ENCODE peak calls at places on chromosomes 7 and 10, in five cellular contexts. C is IMR-90, K is mesendoderm, Z is H1, B is mesenchymal stem cell. W is an unnamed sample.

GRCh38 chr7:142308918-142309317 is 51.1 kb upstream of the PRSS58 start:
- DNase-seq in C (no peak), K (no peak), Z (no peak), B (no peak), W (no peak)

GRCh38 chr7:102425639-102426267 is 7.6 kb upstream of the ORAI2 start:
- DNase-seq in C (no peak), K (no peak), Z (no peak), B (no peak), W (no peak)

GRCh38 chr10:104309980-104310978 is 28.0 kb downstream of the ITPRIP start:
- DNase-seq in C (peak), K (no peak), Z (no peak), B (peak), W (no peak)

GRCh38 chr10:78313636-78314035 is 280.0 kb downstream of the RPS24 start:
- DNase-seq in C (no peak), K (no peak), Z (peak), B (no peak), W (no peak)

GRCh38 chr10:33304553-33304952 is 29.9 kb downstream of the NRP1 start:
- DNase-seq in C (no peak), K (no peak), Z (no peak), B (no peak), W (no peak)

GRCh38 chr7:123770378-123770777 is 21.6 kb upstream of the WASL start:
- DNase-seq in C (no peak), K (no peak), Z (no peak), B (peak), W (no peak)

GRCh38 chr10:129108994-129109393 is 358.0 kb upstream of the MGMT start:
- DNase-seq in C (no peak), K (no peak), Z (no peak), B (no peak), W (no peak)

GRCh38 chr7:151233111-151233701 is 923 bp downstream of the CHPF2 start:
- DNase-seq in C (peak), K (peak), Z (no peak), B (peak), W (no peak)

GRCh38 chr10:131056781-131057180 is 254.7 kb downstream of the TCERG1L start:
- DNase-seq in C (no peak), K (no peak), Z (no peak), B (no peak), W (no peak)

GRCh38 chr10:3482200-3482993 is 302.6 kb downstream of the KLF6 start:
- DNase-seq in C (peak), K (peak), Z (no peak), B (peak), W (peak)

GRCh38 chr7:2287742-2288141 is 26.5 kb downstream of the SNX8 start:
- DNase-seq in C (no peak), K (no peak), Z (no peak), B (no peak), W (no peak)

GRCh38 chr7:108630002-108630401 is 60.3 kb downstream of the DNAJB9 start:
- DNase-seq in C (peak), K (peak), Z (no peak), B (peak), W (no peak)

GRCh38 chr10:109996766-109997171 is 11.0 kb upstream of the ADD3 start:
- DNase-seq in C (no peak), K (no peak), Z (no peak), B (no peak), W (no peak)

GRCh38 chr10:114002422-114002821 is 41.2 kb upstream of the ADRB1 start:
- DNase-seq in C (no peak), K (peak), Z (no peak), B (no peak), W (no peak)

GRCh38 chr7:41203542-41203941 is 499.3 kb downstream of the INHBA start:
- DNase-seq in C (peak), K (no peak), Z (no peak), B (no peak), W (no peak)

GRCh38 chr7:25407053-25407452 is 178.8 kb upstream of the NPVF start:
- DNase-seq in C (no peak), K (no peak), Z (no peak), B (no peak), W (no peak)

GRCh38 chr7:82594665-82595064 is 151.1 kb upstream of the CACNA2D1 start:
- DNase-seq in C (no peak), K (peak), Z (no peak), B (peak), W (peak)

GRCh38 chr7:131166066-131166465 is 161.6 kb upstream of the MKLN1 start:
- DNase-seq in C (peak), K (no peak), Z (no peak), B (no peak), W (no peak)

GRCh38 chr10:4740471-4740870 is 85.5 kb upstream of the AKR1E2 start:
- DNase-seq in C (peak), K (peak), Z (no peak), B (peak), W (no peak)

GRCh38 chr7:158759245-158759614 is 54.6 kb upstream of the NCAPG2 start:
- DNase-seq in C (no peak), K (no peak), Z (peak), B (no peak), W (no peak)

GRCh38 chr10:99528256-99528866 is 4.4 kb upstream of the NKX2-3 start:
- DNase-seq in C (no peak), K (no peak), Z (no peak), B (peak), W (no peak)

GRCh38 chr7:158863611-158864506 is 7.5 kb downstream of the DYNC2I1 start:
- DNase-seq in C (peak), K (peak), Z (no peak), B (peak), W (no peak)

GRCh38 chr10:60735244-60735643 is 43.0 kb upstream of the CDK1 start:
- DNase-seq in C (no peak), K (peak), Z (no peak), B (no peak), W (no peak)

GRCh38 chr7:112052993-112053392 is 153.2 kb downstream of the DOCK4 start:
- DNase-seq in C (peak), K (no peak), Z (no peak), B (no peak), W (no peak)

GRCh38 chr7:18421297-18422004 is 74.1 kb upstream of the HDAC9 start:
- DNase-seq in C (no peak), K (no peak), Z (no peak), B (peak), W (peak)

GRCh38 chr7:69670701-69671100 is 72.4 kb downstream of the AUTS2 start:
- DNase-seq in C (no peak), K (no peak), Z (no peak), B (no peak), W (no peak)

GRCh38 chr10:76356557-76356956 is 925.1 kb downstream of the LRMDA start:
- DNase-seq in C (peak), K (no peak), Z (no peak), B (peak), W (no peak)
- H3K4me3 ChIP-seq in C (no peak), K (no peak), Z (no peak), B (no peak), W (no peak)

DNA sequence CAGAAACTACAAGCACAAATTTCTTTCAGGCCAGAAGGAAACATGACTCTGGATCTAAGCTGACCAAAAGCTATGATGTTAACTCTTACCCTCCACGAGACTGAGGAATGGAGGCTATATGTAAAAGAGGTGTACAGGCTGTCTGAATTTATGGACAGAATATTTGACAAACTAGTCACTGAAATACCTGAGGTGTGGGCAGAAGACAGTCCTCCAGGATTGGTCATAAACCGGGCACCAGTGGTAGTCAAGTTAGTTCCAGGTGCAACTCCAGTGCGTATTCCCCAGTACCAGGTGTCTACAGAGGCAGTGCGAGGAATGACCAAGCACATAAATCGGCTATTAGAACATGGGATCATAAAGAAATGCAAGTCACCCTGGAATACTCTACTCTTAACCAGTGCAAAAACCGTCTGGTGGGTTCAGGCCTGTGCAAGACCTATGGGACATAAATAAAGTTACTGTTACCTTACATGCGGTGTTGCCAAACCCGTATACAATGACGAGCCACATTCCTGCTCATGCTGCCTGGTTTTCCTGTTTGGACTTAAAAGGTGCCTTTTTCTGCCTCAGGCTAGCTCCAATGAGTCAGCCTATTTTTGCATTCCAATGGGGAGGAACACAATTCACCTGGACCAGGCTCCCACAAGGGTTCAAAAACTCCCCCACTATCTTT is 6.7 kb upstream of the CYREN start:
- DNase-seq in C (no peak), K (peak), Z (no peak), B (no peak), W (no peak)
- H2BK15ac ChIP-seq in C (no peak), K (no peak), Z (no peak), B (no peak), W (no peak)

GRCh38 chr7:37986780-37987380 is 66.4 kb downstream of the EPDR1 start:
- DNase-seq in C (no peak), K (peak), Z (no peak), B (no peak), W (no peak)
- H3K4me3 ChIP-seq in C (no peak), K (no peak), Z (no peak), B (no peak), W (no peak)

GRCh38 chr10:52965489-52965888 is 192.9 kb upstream of the MBL2 start:
- DNase-seq in C (no peak), K (no peak), Z (no peak), B (no peak), W (no peak)
- H2BK15ac ChIP-seq in C (no peak), K (no peak), Z (no peak), B (no peak), W (no peak)

GRCh38 chr7:105130048-105130447 is 116.0 kb downstream of the KMT2E start:
- DNase-seq in C (no peak), K (no peak), Z (no peak), B (no peak), W (no peak)
- H3K4me3 ChIP-seq in C (no peak), K (no peak), Z (no peak), B (no peak), W (no peak)

GRCh38 chr7:24307294-24307693 is 23.3 kb downstream of the NPY start:
- DNase-seq in C (no peak), K (no peak), Z (no peak), B (no peak), W (no peak)

GRCh38 chr7:24299192-24299591 is 15.2 kb downstream of the NPY start:
- DNase-seq in C (no peak), K (no peak), Z (no peak), B (no peak), W (no peak)

GRCh38 chr7:24304494-24305095 is 20.6 kb downstream of the NPY start:
- DNase-seq in C (no peak), K (peak), Z (no peak), B (no peak), W (no peak)

DNA sequence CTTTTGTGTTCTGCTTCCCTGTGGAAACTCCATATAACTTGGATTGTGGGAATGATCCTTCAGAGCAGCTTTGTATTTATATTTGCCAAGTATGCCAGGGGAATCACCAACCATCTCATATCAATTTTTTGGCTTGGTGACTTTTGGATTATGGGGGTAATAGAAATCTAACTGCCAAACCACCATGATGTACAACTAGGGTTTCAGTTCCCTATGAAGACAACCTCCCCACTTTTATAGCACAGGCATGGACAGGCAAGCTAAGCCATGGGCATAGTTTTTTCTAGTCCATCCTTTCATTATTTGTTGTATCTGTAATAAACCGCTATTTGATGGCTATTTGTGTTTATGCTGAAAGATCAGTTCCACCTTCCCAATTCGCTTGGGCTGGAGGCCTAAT is 17.7 kb downstream of the NPY start:
- DNase-seq in C (no peak), K (no peak), Z (no peak), B (no peak), W (no peak)
- H2BK15ac ChIP-seq in C (no peak), K (no peak), Z (no peak), B (no peak), W (no peak)

DNA sequence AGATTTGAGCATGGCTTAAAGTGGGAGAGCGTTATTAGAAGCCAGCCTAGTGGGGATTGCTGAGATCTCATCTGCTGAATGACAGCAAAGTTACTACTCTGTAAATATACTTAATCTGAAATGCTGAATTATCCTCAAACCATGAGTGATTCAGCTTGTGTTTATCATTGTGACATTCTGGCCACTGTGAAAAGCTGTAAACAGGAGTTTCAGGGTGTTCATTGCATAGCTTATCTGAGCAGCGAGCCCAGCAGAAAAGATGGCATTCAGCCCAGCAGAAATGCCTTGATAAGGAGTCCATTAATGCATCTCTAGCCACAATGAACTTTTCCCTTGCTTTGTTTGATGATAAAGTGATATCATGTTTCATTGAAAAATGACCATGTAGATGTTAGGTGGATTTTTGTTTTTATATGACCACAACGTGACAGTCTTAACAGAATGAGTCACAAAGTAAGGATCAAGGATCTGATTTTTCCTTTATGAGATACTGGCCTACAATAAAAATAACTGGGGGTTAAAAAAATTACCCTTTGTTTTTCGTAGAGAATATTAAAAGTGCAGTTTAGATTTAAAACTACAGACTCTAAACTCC is 7.8 kb downstream of the TES start:
- DNase-seq in C (peak), K (no peak), Z (no peak), B (peak), W (no peak)
- H3K4me3 ChIP-seq in C (no peak), K (no peak), Z (no peak), B (no peak), W (no peak)

GRCh38 chr10:120453319-120453718 is 3.7 kb upstream of the PLPP4 start:
- DNase-seq in C (no peak), K (no peak), Z (no peak), B (no peak), W (no peak)
- H2BK15ac ChIP-seq in C (no peak), K (no peak), Z (no peak), B (no peak), W (no peak)

W was measured in neuronal stem cell.